ENCODE peak calls at places on chromosomes 12 and 14, in seven cellular contexts. N, A, L, W, O, T and Q are unnamed samples.

GRCh38 chr12:1611775-1612174 is 17.3 kb upstream of the WNT5B start:
- DNase-seq in L (no peak), A (peak), T (peak), O (no peak), W (no peak), N (no peak), Q (peak)

GRCh38 chr12:95200128-95200973 is 16.9 kb downstream of the FGD6 start:
- DNase-seq in A (no peak), W (no peak), L (no peak), O (no peak), T (no peak), N (no peak), Q (no peak)

GRCh38 chr14:23984891-23985607 is 3.7 kb upstream of the DHRS4L2 start:
- DNase-seq in L (no peak), N (no peak), O (no peak), W (no peak), A (peak), T (peak), Q (peak)

GRCh38 chr12:42584539-42585174 is 4.9 kb downstream of the PRICKLE1 start:
- DNase-seq in N (no peak), L (no peak), O (no peak), W (no peak), T (no peak), A (no peak), Q (no peak)

GRCh38 chr12:12428961-12429657 is 72.2 kb downstream of the BORCS5 start:
- DNase-seq in W (no peak), N (no peak), T (no peak), A (no peak), O (no peak), L (no peak), Q (peak)

GRCh38 chr12:132163911-132164288 is 19.6 kb downstream of the NOC4L start:
- DNase-seq in N (no peak), T (no peak), L (no peak), O (no peak), W (no peak), A (no peak), Q (no peak)

GRCh38 chr12:49916129-49916919 is 12.6 kb upstream of the FAIM2 start:
- DNase-seq in O (no peak), N (no peak), A (no peak), T (no peak), W (no peak), L (no peak), Q (no peak)

GRCh38 chr12:132665149-132665491 is 22.0 kb downstream of the POLE start:
- DNase-seq in A (no peak), N (no peak), L (no peak), T (no peak), O (no peak), W (no peak), Q (no peak)

GRCh38 chr14:25413058-25413457 is 363.1 kb upstream of the STXBP6 start:
- DNase-seq in W (no peak), N (no peak), O (no peak), A (no peak), L (no peak), T (no peak), Q (no peak)

GRCh38 chr12:58148405-58148804 is 207.0 kb downstream of the ATP23 start:
- DNase-seq in A (peak), T (peak), L (no peak), W (no peak), O (no peak), N (no peak), Q (peak)

GRCh38 chr14:38107216-38107631 is 100.5 kb upstream of the SSTR1 start:
- DNase-seq in N (no peak), L (no peak), O (no peak), A (no peak), T (no peak), W (no peak), Q (peak)

GRCh38 chr12:51439330-51439729 is 14.7 kb downstream of the SLC4A8 start:
- DNase-seq in W (no peak), L (no peak), N (no peak), A (no peak), T (no peak), O (no peak), Q (no peak)

GRCh38 chr14:34361504-34362011 is 100.5 kb downstream of the SPTSSA start:
- DNase-seq in W (no peak), T (no peak), N (no peak), O (no peak), L (no peak), A (no peak), Q (peak)

GRCh38 chr12:131683266-131684014 is 27.4 kb upstream of the SFSWAP start:
- DNase-seq in W (no peak), N (no peak), A (no peak), O (no peak), L (no peak), T (no peak), Q (no peak)

GRCh38 chr12:45713108-45713507 is 16.4 kb upstream of the ARID2 start:
- DNase-seq in A (no peak), O (no peak), N (no peak), W (no peak), L (no peak), T (no peak), Q (no peak)